ENCODE peak calls at places on chromosomes 1 and 21, in six cellular contexts. One of them, this sample, is unnamed.

GRCh38 chr1:30033276-30034104 is 689.9 kb downstream of the MATN1 start:
- DNase-seq in substantia nigra: no peak
- DNase-seq in NCI-H345: no peak
- DNase-seq in right atrium auricular region: peak
- DNase-seq in H7: no peak
- DNase-seq in lung microvascular endothelial cell: no peak
- DNase-seq in this sample: no peak

GRCh38 chr1:159239551-159240220 is 35.0 kb downstream of the ACKR1 start:
- DNase-seq in substantia nigra: no peak
- DNase-seq in NCI-H345: no peak
- DNase-seq in right atrium auricular region: no peak
- DNase-seq in H7: no peak
- DNase-seq in lung microvascular endothelial cell: no peak
- DNase-seq in this sample: no peak

GRCh38 chr1:118982281-118982680 is 5.9 kb downstream of the TBX15 start:
- DNase-seq in substantia nigra: no peak
- DNase-seq in NCI-H345: no peak
- DNase-seq in right atrium auricular region: no peak
- DNase-seq in H7: no peak
- DNase-seq in lung microvascular endothelial cell: no peak
- DNase-seq in this sample: no peak

GRCh38 chr1:47757226-47757975 is 239.8 kb downstream of the TRABD2B start:
- DNase-seq in substantia nigra: no peak
- DNase-seq in NCI-H345: no peak
- DNase-seq in right atrium auricular region: no peak
- DNase-seq in H7: no peak
- DNase-seq in lung microvascular endothelial cell: no peak
- DNase-seq in this sample: no peak

GRCh38 chr21:37732927-37733326 is 183.3 kb downstream of the KCNJ6 start:
- DNase-seq in substantia nigra: no peak
- DNase-seq in NCI-H345: no peak
- DNase-seq in right atrium auricular region: no peak
- DNase-seq in H7: no peak
- DNase-seq in lung microvascular endothelial cell: no peak
- DNase-seq in this sample: no peak

GRCh38 chr21:37073417-37074194 is 552 bp downstream of the TTC3 start:
- DNase-seq in substantia nigra: peak
- DNase-seq in NCI-H345: peak
- DNase-seq in right atrium auricular region: no peak
- DNase-seq in H7: no peak
- DNase-seq in lung microvascular endothelial cell: peak
- DNase-seq in this sample: peak

GRCh38 chr1:27959792-27960603 is at the start of gene XKR8:
- DNase-seq in substantia nigra: peak
- DNase-seq in NCI-H345: peak
- DNase-seq in right atrium auricular region: peak
- DNase-seq in H7: peak
- DNase-seq in lung microvascular endothelial cell: peak
- DNase-seq in this sample: peak

GRCh38 chr1:30648408-30649000 is 74.9 kb downstream of the MATN1 start:
- DNase-seq in substantia nigra: no peak
- DNase-seq in NCI-H345: no peak
- DNase-seq in right atrium auricular region: no peak
- DNase-seq in H7: no peak
- DNase-seq in lung microvascular endothelial cell: no peak
- DNase-seq in this sample: no peak

GRCh38 chr1:172609528-172609927 is 49.4 kb upstream of the FASLG start:
- DNase-seq in substantia nigra: no peak
- DNase-seq in NCI-H345: no peak
- DNase-seq in right atrium auricular region: no peak
- DNase-seq in H7: no peak
- DNase-seq in lung microvascular endothelial cell: peak
- DNase-seq in this sample: no peak

GRCh38 chr1:204151562-204152309 is at the start of gene ETNK2:
- DNase-seq in substantia nigra: no peak
- DNase-seq in NCI-H345: peak
- DNase-seq in right atrium auricular region: no peak
- DNase-seq in H7: peak
- DNase-seq in lung microvascular endothelial cell: peak
- DNase-seq in this sample: peak

GRCh38 chr1:89523597-89524368 is 846 bp upstream of the LRRC8B start:
- DNase-seq in substantia nigra: no peak
- DNase-seq in NCI-H345: peak
- DNase-seq in right atrium auricular region: peak
- DNase-seq in H7: peak
- DNase-seq in lung microvascular endothelial cell: no peak
- DNase-seq in this sample: peak

GRCh38 chr1:40039757-40040510 is 595 bp upstream of the CAP1 start:
- DNase-seq in substantia nigra: peak
- DNase-seq in NCI-H345: peak
- DNase-seq in right atrium auricular region: peak
- DNase-seq in H7: peak
- DNase-seq in lung microvascular endothelial cell: peak
- DNase-seq in this sample: peak